ENCODE peak calls at places on chromosomes 13 and 19, in eight cellular contexts. U is IMR-90; A is naive thymus-derived CD4-positive, alpha-beta T cell; I is colonic mucosa; V is ascending aorta; C is CD4-positive, alpha-beta memory T cell; J is left ventricle myocardium inferior; E is iPS DF 6.9. Z is an unnamed sample. For H3K4me1, the result is how much of the 10 kb centered on the place peaks cover.

GRCh38 chr19:43934985-43935708 is at the start of gene ZNF45:
- DNase-seq in U (peak), A (peak), I (peak), V (peak), C (peak), J (peak), E (peak), Z (peak)

GRCh38 chr13:113051641-113052040 is 54.0 kb upstream of the F7 start:
- DNase-seq in U (no peak), A (no peak), I (no peak), V (no peak), C (no peak), J (no peak), E (no peak), Z (no peak)

GRCh38 chr13:111253334-111253872 is 67.0 kb upstream of the TEX29 start:
- DNase-seq in U (peak), A (no peak), I (no peak), V (no peak), C (no peak), J (no peak), E (no peak), Z (peak)

GRCh38 chr13:33110713-33111413 is 94.6 kb downstream of the KL start:
- DNase-seq in U (peak), A (no peak), I (peak), V (peak), C (no peak), J (peak), E (no peak), Z (no peak)

GRCh38 chr13:90933097-90933826 is 414.2 kb upstream of the MIR17HG start:
- DNase-seq in U (no peak), A (no peak), I (no peak), V (no peak), C (no peak), J (no peak), E (no peak), Z (no peak)

GRCh38 chr13:32905063-32905863 is 111.0 kb upstream of the KL start:
- DNase-seq in U (peak), A (no peak), I (no peak), V (no peak), C (no peak), J (no peak), E (peak), Z (no peak)

GRCh38 chr13:93230466-93230865 is 3.9 kb downstream of the GPC6 start:
- DNase-seq in U (peak), A (no peak), I (no peak), V (no peak), C (no peak), J (no peak), E (no peak), Z (no peak)

GRCh38 chr19:3186377-3186688 is 603 bp downstream of the NCLN start:
- DNase-seq in U (no peak), A (no peak), I (no peak), V (no peak), C (no peak), J (no peak), E (no peak), Z (no peak)

GRCh38 chr13:84126671-84127171 is 244.4 kb upstream of the SLITRK1 start:
- DNase-seq in U (no peak), A (no peak), I (no peak), V (no peak), C (no peak), J (no peak), E (no peak), Z (no peak)

GRCh38 chr13:80168089-80168850 is 172.7 kb downstream of the SPRY2 start:
- DNase-seq in U (peak), A (no peak), I (no peak), V (no peak), C (no peak), J (no peak), E (no peak), Z (no peak)

GRCh38 chr13:52006491-52007245 is 4.6 kb downstream of the ATP7B start:
- DNase-seq in U (no peak), A (no peak), I (no peak), V (no peak), C (no peak), J (no peak), E (no peak), Z (no peak)

GRCh38 chr13:39452412-39452811 is 150.6 kb downstream of the LHFPL6 start:
- DNase-seq in U (no peak), A (no peak), I (no peak), V (no peak), C (no peak), J (no peak), E (no peak), Z (no peak)

GRCh38 chr19:799076-799881 is 2.0 kb downstream of the PTBP1 start:
- DNase-seq in U (peak), A (no peak), I (no peak), V (no peak), C (peak), J (no peak), E (no peak), Z (no peak)

GRCh38 chr19:54297759-54298305 is 15.1 kb downstream of the LILRA5 start:
- DNase-seq in U (no peak), A (no peak), I (no peak), V (no peak), C (no peak), J (no peak), E (no peak), Z (no peak)

GRCh38 chr19:3176715-3177501 is 1.7 kb upstream of the S1PR4 start:
- DNase-seq in U (peak), A (peak), I (peak), V (no peak), C (peak), J (no peak), E (no peak), Z (peak)

GRCh38 chr19:10074153-10074552 is 12.0 kb upstream of the SHFL start:
- DNase-seq in U (peak), A (peak), I (peak), V (no peak), C (peak), J (no peak), E (no peak), Z (no peak)

GRCh38 chr13:89930861-89931260 is 1416.6 kb upstream of the MIR17HG start:
- DNase-seq in U (no peak), A (no peak), I (no peak), V (no peak), C (no peak), J (no peak), E (no peak), Z (no peak)

GRCh38 chr13:46321494-46322225 is 65.4 kb downstream of the RUBCNL start:
- DNase-seq in U (peak), A (peak), I (peak), V (peak), C (peak), J (peak), E (peak), Z (no peak)
- H3K27ac ChIP-seq in U (no peak), A (peak), I (no peak), V (no peak), C (peak), J (no peak), E (no peak), Z (no peak)

DNA sequence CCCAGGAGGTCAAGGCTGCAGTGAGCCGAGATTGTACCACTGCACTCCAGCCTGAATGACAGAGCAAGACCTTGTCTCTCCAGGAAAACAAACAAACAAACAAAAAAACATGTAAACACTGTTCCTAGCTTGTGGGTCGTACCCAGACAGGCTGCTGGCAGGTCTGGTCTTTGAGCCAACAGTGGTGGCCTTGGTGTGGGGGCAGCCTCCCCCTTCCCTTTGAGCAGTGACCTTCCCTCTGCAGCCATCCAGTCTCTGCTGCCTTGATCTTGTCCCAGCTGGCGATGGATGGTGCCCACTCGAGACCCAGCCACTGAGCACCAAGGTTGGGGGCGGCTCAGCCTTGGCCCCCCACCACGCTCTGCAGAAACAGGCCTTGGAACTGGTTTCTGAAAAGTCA is 143.3 kb downstream of the KDM4B start:
- DNase-seq in U (no peak), A (no peak), I (no peak), V (no peak), C (no peak), J (no peak), E (no peak), Z (no peak)
- H3K4me1 ChIP-seq in U (under half), A (under half), I (under half), V (under half), C (under half), J (under half), E (under half), Z (under half)

GRCh38 chr19:4580021-4580901 is 20.8 kb upstream of the SEMA6B start:
- DNase-seq in U (no peak), A (no peak), I (no peak), V (no peak), C (no peak), J (no peak), E (no peak), Z (no peak)

GRCh38 chr19:4581381-4582111 is 22.1 kb upstream of the SEMA6B start:
- DNase-seq in U (no peak), A (no peak), I (no peak), V (no peak), C (no peak), J (no peak), E (no peak), Z (no peak)

GRCh38 chr19:4582980-4583842 is 23.7 kb upstream of the SEMA6B start:
- DNase-seq in U (no peak), A (no peak), I (no peak), V (no peak), C (no peak), J (no peak), E (no peak), Z (no peak)

GRCh38 chr19:4580961-4581380 is 21.5 kb upstream of the SEMA6B start:
- DNase-seq in U (no peak), A (no peak), I (no peak), V (no peak), C (no peak), J (no peak), E (no peak), Z (no peak)

GRCh38 chr19:4582112-4582553 is 22.6 kb upstream of the SEMA6B start:
- DNase-seq in U (no peak), A (no peak), I (no peak), V (no peak), C (no peak), J (no peak), E (no peak), Z (no peak)
- H3K27ac ChIP-seq in U (no peak), A (no peak), I (no peak), V (no peak), C (no peak), J (no peak), E (no peak), Z (no peak)

DNA sequence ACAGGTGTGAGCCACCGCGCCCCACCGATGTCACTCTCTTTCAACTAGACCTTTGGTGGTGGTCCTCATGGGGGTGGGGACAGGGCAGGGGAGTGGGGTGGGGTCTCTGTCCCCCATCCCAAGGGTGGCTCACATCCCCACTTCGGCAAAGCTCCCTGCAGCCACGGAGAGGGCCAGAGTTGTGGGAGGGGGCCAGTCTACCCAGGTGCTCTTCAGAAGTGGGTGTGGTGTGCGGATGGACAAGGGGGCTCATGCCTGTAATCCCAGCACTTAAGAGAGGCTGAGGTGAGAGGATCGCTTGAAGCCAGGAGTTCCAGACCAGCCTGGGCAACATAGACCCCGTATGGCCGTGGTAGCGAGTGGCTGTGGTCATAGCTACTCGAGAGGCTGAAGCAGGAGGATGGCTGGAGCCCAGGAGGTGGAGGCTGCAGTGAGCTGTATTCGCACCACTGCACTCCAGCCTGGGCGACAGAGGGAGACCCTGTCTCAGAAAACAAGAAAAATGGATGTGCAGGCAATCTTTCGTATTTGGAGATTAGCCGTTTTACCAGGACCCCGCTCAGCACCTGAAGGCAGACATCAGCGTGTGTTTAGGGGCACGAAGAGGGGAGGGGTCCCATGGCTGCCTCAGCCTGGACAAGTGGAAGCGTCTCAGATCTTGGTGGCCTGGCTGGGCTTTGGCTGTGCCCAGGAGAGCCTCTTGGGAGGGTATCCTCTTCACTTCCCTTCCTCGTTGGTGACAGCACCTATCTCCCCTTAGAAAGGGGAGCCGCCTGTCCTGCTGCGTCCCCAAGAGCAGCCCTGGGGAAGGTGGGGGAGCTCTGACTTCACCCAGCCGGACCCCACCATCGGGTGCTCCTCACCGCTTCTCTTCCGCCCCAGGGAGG is 863 bp downstream of the TGFBR3L start:
- DNase-seq in U (no peak), A (peak), I (no peak), V (no peak), C (peak), J (no peak), E (no peak), Z (no peak)
- H3K4me1 ChIP-seq in U (under half), A (under half), I (under half), V (under half), C (under half), J (under half), E (under half), Z (under half)

GRCh38 chr13:98365291-98365690 is 188.2 kb upstream of the RNF113B start:
- DNase-seq in U (no peak), A (no peak), I (no peak), V (no peak), C (no peak), J (no peak), E (no peak), Z (no peak)

GRCh38 chr13:98364648-98365047 is 187.6 kb upstream of the RNF113B start:
- DNase-seq in U (no peak), A (no peak), I (no peak), V (no peak), C (no peak), J (no peak), E (no peak), Z (no peak)

GRCh38 chr13:98370261-98370660 is 193.2 kb upstream of the RNF113B start:
- DNase-seq in U (no peak), A (no peak), I (no peak), V (no peak), C (no peak), J (no peak), E (no peak), Z (no peak)

GRCh38 chr13:98368019-98368418 is 190.9 kb upstream of the RNF113B start:
- DNase-seq in U (peak), A (no peak), I (no peak), V (no peak), C (no peak), J (no peak), E (no peak), Z (no peak)

GRCh38 chr13:98366959-98367358 is 189.9 kb upstream of the RNF113B start:
- DNase-seq in U (no peak), A (no peak), I (no peak), V (peak), C (no peak), J (no peak), E (no peak), Z (no peak)
- H3K27ac ChIP-seq in U (peak), A (no peak), I (no peak), V (no peak), C (no peak), J (no peak), E (no peak), Z (no peak)

DNA sequence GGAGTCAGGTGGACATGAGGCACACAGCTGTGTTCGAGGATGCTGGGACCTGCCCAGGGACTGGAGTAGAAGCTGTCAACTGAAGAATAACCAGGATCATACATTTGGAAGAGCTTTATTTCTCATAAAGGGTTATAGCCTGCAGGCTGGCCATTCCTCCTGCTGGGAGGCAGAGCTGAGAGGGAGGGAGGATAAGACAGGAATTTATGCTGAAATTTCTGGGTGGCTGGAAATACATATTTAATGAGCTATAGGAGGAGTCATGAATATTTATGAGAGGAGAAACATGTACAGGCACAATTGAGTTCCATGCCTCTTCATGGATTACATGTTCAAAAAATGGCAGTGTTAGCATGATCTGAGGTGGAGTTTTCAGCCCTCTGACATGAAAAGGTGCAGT is 151.9 kb downstream of the SHISA2 start:
- DNase-seq in U (no peak), A (no peak), I (no peak), V (no peak), C (no peak), J (no peak), E (no peak), Z (no peak)
- H3K4me1 ChIP-seq in U (under half), A (under half), I (under half), V (under half), C (half or more), J (under half), E (under half), Z (under half)

GRCh38 chr19:49147923-49148682 is 7.1 kb downstream of the HRC start:
- DNase-seq in U (no peak), A (no peak), I (no peak), V (no peak), C (no peak), J (no peak), E (no peak), Z (no peak)

GRCh38 chr19:49141352-49141751 is 13.8 kb downstream of the HRC start:
- DNase-seq in U (no peak), A (no peak), I (no peak), V (no peak), C (no peak), J (no peak), E (no peak), Z (no peak)

GRCh38 chr19:49140951-49141350 is 14.2 kb downstream of the HRC start:
- DNase-seq in U (no peak), A (no peak), I (no peak), V (no peak), C (no peak), J (no peak), E (no peak), Z (no peak)

GRCh38 chr19:49145485-49146407 is 9.4 kb downstream of the HRC start:
- DNase-seq in U (peak), A (peak), I (peak), V (peak), C (peak), J (peak), E (no peak), Z (peak)

DNA sequence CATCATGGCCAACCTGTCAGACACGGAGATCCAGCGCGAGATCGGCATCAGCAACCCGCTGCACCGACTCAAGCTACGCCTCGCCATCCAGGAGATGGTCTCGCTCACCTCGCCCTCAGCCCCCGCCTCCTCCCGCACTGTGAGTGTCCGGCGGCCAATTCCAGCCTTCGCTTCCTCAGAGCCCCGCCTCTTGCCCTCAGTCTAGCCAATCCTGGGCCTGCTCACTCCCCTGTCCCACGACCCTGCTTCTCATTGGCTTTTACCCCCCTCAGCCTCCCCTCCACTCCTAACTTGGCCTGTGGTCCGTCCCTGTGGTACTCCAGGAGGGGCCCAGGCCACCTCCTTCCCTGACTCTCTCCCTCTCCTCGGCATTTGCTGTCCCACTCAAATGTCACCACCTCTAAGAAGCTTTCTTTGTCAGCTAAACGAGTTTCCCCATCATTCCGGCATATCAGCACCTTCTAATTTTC is 12.3 kb downstream of the HRC start:
- DNase-seq in U (peak), A (peak), I (peak), V (peak), C (no peak), J (peak), E (no peak), Z (peak)
- H3K27ac ChIP-seq in U (peak), A (no peak), I (no peak), V (no peak), C (no peak), J (peak), E (no peak), Z (no peak)

GRCh38 chr19:12952488-12953455 is 4.3 kb downstream of the GADD45GIP1 start:
- DNase-seq in U (peak), A (no peak), I (no peak), V (peak), C (no peak), J (no peak), E (no peak), Z (no peak)
- H3K4me1 ChIP-seq in U (under half), A (under half), I (under half), V (under half), C (under half), J (half or more), E (under half), Z (under half)

GRCh38 chr19:42303876-42304275 is 1.5 kb upstream of the PAFAH1B3 start:
- DNase-seq in U (no peak), A (no peak), I (no peak), V (no peak), C (no peak), J (no peak), E (no peak), Z (no peak)

GRCh38 chr19:42301646-42302204 is at the start of gene PRR19:
- DNase-seq in U (no peak), A (peak), I (peak), V (no peak), C (no peak), J (no peak), E (no peak), Z (no peak)

GRCh38 chr19:42306646-42307045 is 4.2 kb upstream of the PAFAH1B3 start:
- DNase-seq in U (no peak), A (no peak), I (no peak), V (no peak), C (no peak), J (no peak), E (no peak), Z (no peak)

DNA sequence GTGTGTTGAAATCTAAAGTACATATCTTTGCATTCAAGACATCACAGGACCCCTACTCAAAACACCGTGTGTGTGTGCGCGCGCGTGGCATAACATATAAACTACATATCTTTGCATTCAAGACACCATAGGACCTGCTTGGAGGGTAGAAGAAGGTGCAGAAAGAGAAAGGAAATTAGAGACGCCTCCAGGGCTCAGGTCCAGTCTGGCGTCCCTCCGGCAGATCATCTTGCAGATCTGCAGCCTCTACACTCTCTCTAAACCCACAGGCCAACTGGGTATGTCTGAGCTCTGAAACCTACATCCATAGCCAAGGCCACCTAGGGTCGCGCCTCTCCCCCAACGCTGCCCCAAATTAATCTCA is 659 bp upstream of the PAFAH1B3 start:
- DNase-seq in U (no peak), A (no peak), I (no peak), V (no peak), C (no peak), J (no peak), E (no peak), Z (no peak)
- H3K27ac ChIP-seq in U (peak), A (peak), I (no peak), V (no peak), C (peak), J (no peak), E (no peak), Z (no peak)

Z was measured in lung.